ENCODE peak calls at places on chromosomes 11 and 22, in eight cellular contexts. U, E, X, R, Y, I, T and W are unnamed samples. For H3K36me3, the result is how much of the 10 kb centered on the place peaks cover.

GRCh38 chr22:48433647-48434046 is 1394.0 kb downstream of the BRD1 start:
- DNase-seq in U (no peak), E (no peak), X (no peak), R (no peak), Y (peak), I (no peak), T (peak), W (peak)

GRCh38 chr11:101034076-101034475 is 95.5 kb downstream of the PGR start:
- DNase-seq in U (no peak), E (peak), X (no peak), R (peak), Y (no peak), I (no peak), T (peak), W (no peak)

GRCh38 chr22:29346659-29347058 is 31.2 kb upstream of the RASL10A start:
- DNase-seq in U (no peak), E (peak), X (no peak), R (peak), Y (no peak), I (no peak), T (no peak), W (no peak)

GRCh38 chr11:27857014-27857413 is 156.8 kb upstream of the BDNF start:
- DNase-seq in U (no peak), E (no peak), X (no peak), R (no peak), Y (no peak), I (no peak), T (no peak), W (no peak)

GRCh38 chr11:12876340-12876739 is 132.8 kb upstream of the RASSF10 start:
- DNase-seq in U (no peak), E (no peak), X (no peak), R (no peak), Y (no peak), I (no peak), T (peak), W (no peak)

GRCh38 chr22:30875481-30876215 is 92.9 kb downstream of the MORC2 start:
- DNase-seq in U (no peak), E (no peak), X (no peak), R (no peak), Y (peak), I (no peak), T (peak), W (peak)

GRCh38 chr11:18836415-18836814 is 44.8 kb upstream of the PTPN5 start:
- DNase-seq in U (no peak), E (no peak), X (no peak), R (no peak), Y (no peak), I (no peak), T (no peak), W (no peak)

GRCh38 chr11:117070016-117070415 is 28.2 kb downstream of the SIK3 start:
- DNase-seq in U (no peak), E (no peak), X (no peak), R (no peak), Y (no peak), I (no peak), T (no peak), W (no peak)

GRCh38 chr11:74459584-74459983 is 7.8 kb downstream of the KCNE3 start:
- DNase-seq in U (no peak), E (no peak), X (no peak), R (no peak), Y (no peak), I (no peak), T (no peak), W (no peak)

GRCh38 chr11:18457435-18457834 is 1.8 kb downstream of the LDHAL6A start:
- DNase-seq in U (peak), E (peak), X (no peak), R (no peak), Y (no peak), I (peak), T (no peak), W (no peak)

GRCh38 chr11:130847517-130847916 is 68.8 kb downstream of the SNX19 start:
- DNase-seq in U (peak), E (no peak), X (no peak), R (no peak), Y (no peak), I (peak), T (no peak), W (no peak)

GRCh38 chr11:73950869-73951710 is at the start of gene DNAJB13:
- DNase-seq in U (peak), E (peak), X (peak), R (peak), Y (no peak), I (peak), T (peak), W (no peak)

GRCh38 chr11:15707971-15708370 is 593.2 kb downstream of the INSC start:
- DNase-seq in U (no peak), E (peak), X (peak), R (peak), Y (peak), I (no peak), T (no peak), W (no peak)

DNA sequence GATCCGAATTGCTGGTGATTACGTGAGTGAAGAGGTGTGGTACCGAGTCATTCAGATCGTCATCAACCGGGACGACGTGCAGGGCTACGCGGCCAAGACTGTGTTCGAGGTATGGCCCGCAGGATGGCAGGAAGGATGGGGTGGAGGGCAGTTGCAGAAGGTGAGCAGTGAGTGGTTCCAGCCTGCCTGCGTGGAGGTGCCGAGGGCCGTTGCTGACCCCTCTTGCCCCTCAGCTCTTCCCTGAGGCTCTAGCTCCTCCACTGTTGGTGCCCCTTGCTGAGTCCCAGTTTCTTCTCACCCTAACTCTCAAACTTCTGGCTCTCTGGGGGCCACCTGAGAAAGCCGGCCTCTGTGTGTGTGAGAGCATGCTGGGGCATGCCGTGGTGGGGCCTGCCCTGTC is 43.9 kb downstream of the MUC6 start:
- DNase-seq in U (no peak), E (no peak), X (no peak), R (no peak), Y (no peak), I (no peak), T (no peak), W (no peak)
- H3K36me3 ChIP-seq in U (half or more), E (half or more), X (under half), R (under half), Y (half or more), I (under half), T (half or more), W (half or more)

GRCh38 chr22:50218996-50219727 is 18.4 kb downstream of the SELENOO start:
- DNase-seq in U (peak), E (peak), X (peak), R (peak), Y (no peak), I (peak), T (peak), W (no peak)
- TF ChIP-seq POLR2A in U (no peak), E (no peak), X (no peak), R (no peak), Y (no peak), I (no peak), T (no peak), W (no peak)

GRCh38 chr11:8706673-8707432 is 24.3 kb downstream of the RPL27A start:
- DNase-seq in U (no peak), E (no peak), X (no peak), R (no peak), Y (no peak), I (no peak), T (no peak), W (no peak)

GRCh38 chr11:8711895-8712442 is 29.4 kb downstream of the RPL27A start:
- DNase-seq in U (no peak), E (no peak), X (no peak), R (no peak), Y (no peak), I (no peak), T (no peak), W (no peak)

GRCh38 chr11:8707541-8708270 is 25.1 kb downstream of the RPL27A start:
- DNase-seq in U (no peak), E (no peak), X (peak), R (peak), Y (no peak), I (no peak), T (peak), W (no peak)

GRCh38 chr11:8709777-8710176 is 27.2 kb downstream of the RPL27A start:
- DNase-seq in U (no peak), E (no peak), X (no peak), R (no peak), Y (no peak), I (no peak), T (no peak), W (no peak)

GRCh38 chr11:8709002-8709672 is 26.5 kb downstream of the RPL27A start:
- DNase-seq in U (no peak), E (peak), X (peak), R (peak), Y (peak), I (no peak), T (peak), W (no peak)
- TF ChIP-seq POLR2AphosphoS5 in U (no peak), E (peak), X (peak), R (peak), Y (no peak), I (no peak), T (peak), W (peak)

GRCh38 chr22:43167001-43167589 is 15.7 kb downstream of the TSPO start:
- DNase-seq in U (no peak), E (peak), X (no peak), R (no peak), Y (no peak), I (no peak), T (no peak), W (no peak)
- H3K36me3 ChIP-seq in U (under half), E (under half), X (under half), R (under half), Y (half or more), I (under half), T (half or more), W (under half)

DNA sequence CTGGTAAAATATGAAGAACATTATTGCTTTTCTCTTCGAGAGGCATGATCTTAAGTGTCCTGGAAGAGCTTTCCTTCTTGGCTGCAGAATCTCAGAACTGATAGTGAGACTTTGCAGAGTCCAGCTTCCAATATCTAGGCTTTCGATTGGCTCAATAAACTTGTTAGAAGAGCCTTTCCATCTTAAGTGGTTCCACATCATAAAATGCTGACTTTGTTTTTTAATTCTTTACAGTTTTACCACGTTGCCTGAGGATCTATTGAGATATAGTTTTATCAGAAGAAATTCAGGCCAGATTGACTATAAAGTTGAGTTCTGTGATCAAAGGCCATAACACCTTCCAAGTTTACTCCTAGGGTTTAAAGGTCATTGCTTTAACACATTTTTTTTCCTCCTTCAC is 15.6 kb upstream of the DNAJB7 start:
- DNase-seq in U (no peak), E (no peak), X (no peak), R (no peak), Y (no peak), I (no peak), T (no peak), W (no peak)
- TF ChIP-seq POLR2A in U (no peak), E (no peak), X (no peak), R (no peak), Y (no peak), I (no peak), T (no peak), W (no peak)

DNA sequence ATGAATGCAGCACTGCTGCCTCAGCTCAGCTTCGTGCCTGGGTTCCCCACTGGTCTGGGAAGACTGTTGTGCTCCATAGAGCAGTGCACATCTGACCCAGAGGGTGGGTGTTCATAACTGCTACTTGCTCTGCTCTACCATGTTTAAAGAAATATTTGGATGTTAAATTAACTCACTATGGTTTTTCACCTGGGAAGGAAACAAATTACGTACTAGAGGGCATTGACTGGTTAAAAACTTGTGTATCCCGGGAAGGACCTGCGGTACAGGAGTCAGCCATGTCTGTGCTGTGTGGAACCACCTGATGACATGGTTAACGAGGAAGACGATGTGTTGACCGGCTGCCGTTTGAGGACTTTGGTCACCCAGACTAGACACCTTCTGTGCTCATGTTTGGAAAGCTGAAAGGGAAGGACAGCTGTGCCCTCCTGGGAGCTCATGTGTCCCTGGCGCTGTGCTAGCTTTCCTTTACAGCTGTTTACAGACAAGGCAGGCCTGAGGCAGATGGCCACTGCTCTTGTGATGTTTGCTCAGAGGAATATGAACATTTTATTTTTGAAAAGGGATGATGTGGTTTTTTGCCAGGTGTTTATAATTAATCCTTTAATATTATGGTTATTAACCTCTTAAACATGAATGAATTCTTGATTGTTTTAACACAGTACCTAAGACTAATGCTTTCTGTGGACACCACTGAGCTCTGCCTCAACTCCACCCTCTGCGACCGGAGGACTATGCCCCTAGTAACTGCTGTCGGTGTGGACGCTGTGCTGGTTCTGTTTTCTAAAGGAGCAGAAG is 14.3 kb upstream of the AIFM3 start:
- DNase-seq in U (peak), E (no peak), X (peak), R (peak), Y (no peak), I (no peak), T (no peak), W (peak)
- TF ChIP-seq POLR2AphosphoS5 in U (no peak), E (no peak), X (peak), R (peak), Y (no peak), I (no peak), T (no peak), W (no peak)

DNA sequence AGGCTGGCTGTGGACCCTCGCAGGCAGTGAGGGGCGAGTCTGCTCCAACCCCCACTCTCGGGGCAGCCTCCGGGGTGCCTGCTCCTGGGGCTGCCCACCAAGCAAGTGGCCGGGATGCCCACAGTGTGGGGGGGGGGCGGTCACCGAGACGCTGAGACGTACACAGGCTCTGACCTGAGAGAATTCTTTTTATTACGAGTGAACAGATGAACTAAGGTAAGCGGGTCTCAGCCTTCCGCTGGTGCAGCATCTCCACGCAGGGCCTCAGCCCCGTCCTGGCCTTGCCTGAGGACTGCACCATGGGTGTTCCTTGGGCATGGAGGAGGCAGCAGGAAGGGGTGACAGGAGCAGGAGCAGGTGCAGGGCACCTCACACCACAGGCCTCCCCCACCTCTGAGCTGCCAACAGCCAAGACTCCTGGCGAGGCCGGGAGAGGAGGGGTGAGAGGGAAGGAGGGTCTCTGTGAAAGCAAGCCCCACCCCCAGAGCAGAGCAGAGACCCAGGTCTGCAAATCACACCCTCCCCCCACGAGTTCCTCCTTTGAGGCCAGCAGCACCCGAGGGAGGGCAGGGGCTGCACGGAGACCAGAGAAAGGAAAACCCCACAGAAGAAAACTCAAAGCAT is 17.2 kb downstream of the MOB2 start:
- DNase-seq in U (no peak), E (no peak), X (no peak), R (no peak), Y (no peak), I (no peak), T (no peak), W (no peak)
- H3K36me3 ChIP-seq in U (under half), E (under half), X (under half), R (under half), Y (half or more), I (under half), T (half or more), W (under half)

GRCh38 chr11:34798985-34799384 is 117.2 kb downstream of the APIP start:
- DNase-seq in U (no peak), E (no peak), X (no peak), R (no peak), Y (no peak), I (no peak), T (no peak), W (no peak)
- TF ChIP-seq POLR2A in U (no peak), E (no peak), X (no peak), R (no peak), Y (no peak), I (no peak), T (no peak), W (no peak)

GRCh38 chr11:44570411-44571155 is 5.1 kb downstream of the CD82 start:
- DNase-seq in U (no peak), E (no peak), X (no peak), R (no peak), Y (no peak), I (no peak), T (no peak), W (peak)

GRCh38 chr11:44567876-44568256 is 2.4 kb downstream of the CD82 start:
- DNase-seq in U (no peak), E (no peak), X (no peak), R (no peak), Y (no peak), I (no peak), T (peak), W (peak)

GRCh38 chr11:44566952-44567875 is 1.8 kb downstream of the CD82 start:
- DNase-seq in U (no peak), E (no peak), X (no peak), R (no peak), Y (no peak), I (no peak), T (peak), W (no peak)

GRCh38 chr11:44568358-44568705 is 2.9 kb downstream of the CD82 start:
- DNase-seq in U (no peak), E (no peak), X (no peak), R (no peak), Y (no peak), I (no peak), T (peak), W (no peak)

GRCh38 chr11:44568706-44569473 is 3.4 kb downstream of the CD82 start:
- DNase-seq in U (no peak), E (peak), X (peak), R (peak), Y (peak), I (no peak), T (peak), W (peak)
- TF ChIP-seq POLR2AphosphoS5 in U (no peak), E (peak), X (peak), R (peak), Y (no peak), I (no peak), T (peak), W (peak)